ENCODE peak calls at places on chromosomes 5 and 9, in six cellular contexts. U is A549, R is ovary, H is transverse colon, K is sigmoid colon, Y is tibial nerve. X is an unnamed sample.

GRCh38 chr9:98873535-98874432 is 66.3 kb downstream of the GALNT12 start:
- DNase-seq in R (peak; percentile 59), H (no peak), U (no peak), Y (no peak), K (no peak), X (no peak)

GRCh38 chr9:115069771-115070170 is 48.2 kb downstream of the TNC start:
- DNase-seq in R (no peak), H (no peak), K (no peak), U (no peak), Y (no peak), X (no peak)

GRCh38 chr9:4937436-4937835 is 47.6 kb upstream of the JAK2 start:
- DNase-seq in Y (no peak), K (no peak), H (no peak), R (no peak), U (no peak), X (no peak)

GRCh38 chr5:154646841-154647759 is 108.1 kb upstream of the LARP1 start:
- DNase-seq in K (peak; percentile 72), R (peak; percentile 31), U (no peak), H (peak; percentile 78), Y (no peak), X (peak; percentile 70)

GRCh38 chr5:154405078-154405792 is 40.6 kb upstream of the SAP30L start:
- DNase-seq in K (peak; percentile 90), U (peak; percentile 93), H (peak; percentile 83), R (peak; percentile 88), Y (peak; percentile 76), X (peak; percentile 87)

GRCh38 chr5:128532127-128532526 is 5.9 kb downstream of the FBN2 start:
- DNase-seq in R (no peak), K (no peak), U (no peak), Y (no peak), H (no peak), X (no peak)

GRCh38 chr5:173050791-173051190 is 5.4 kb upstream of the CREBRF start:
- DNase-seq in H (no peak), U (no peak), K (no peak), R (no peak), Y (no peak), X (no peak)

GRCh38 chr5:68376931-68377330 is 161.4 kb downstream of the PIK3R1 start:
- DNase-seq in H (no peak), U (no peak), K (no peak), Y (no peak), R (no peak), X (no peak)

GRCh38 chr9:127942152-127943010 is 4.7 kb upstream of the DPM2 start:
- DNase-seq in R (peak; percentile 77), U (peak; percentile 63), K (peak; percentile 91), Y (no peak), H (peak; percentile 63), X (peak; percentile 90)

GRCh38 chr5:158117467-158118165 is 258.7 kb upstream of the CLINT1 start:
- DNase-seq in Y (peak; percentile 21), K (no peak), U (no peak), R (no peak), H (no peak), X (no peak)

GRCh38 chr5:147407094-147407681 is 102.7 kb downstream of the DPYSL3 start:
- DNase-seq in K (no peak), U (no peak), R (no peak), Y (no peak), H (no peak), X (no peak)

GRCh38 chr5:1983919-1984695 is 101.4 kb upstream of the IRX4 start:
- DNase-seq in R (no peak), Y (no peak), K (no peak), H (no peak), U (no peak), X (no peak)

GRCh38 chr9:92186631-92187030 is 71.4 kb upstream of the SPTLC1 start:
- DNase-seq in U (no peak), R (no peak), H (no peak), Y (no peak), K (no peak), X (no peak)

GRCh38 chr5:124065508-124065907 is 553.5 kb downstream of the CSNK1G3 start:
- DNase-seq in Y (no peak), U (no peak), H (no peak), R (no peak), K (no peak), X (no peak)

GRCh38 chr9:79524266-79524665 is 47.5 kb upstream of the TLE4 start:
- DNase-seq in H (no peak), K (no peak), Y (no peak), R (no peak), U (no peak), X (no peak)

GRCh38 chr9:76459691-76460635 is 981 bp downstream of the GCNT1 start:
- DNase-seq in H (peak; percentile 59), U (peak; percentile 33), Y (no peak), R (peak; percentile 23), K (no peak), X (peak; percentile 56)
- TF ChIP-seq CTCF in H (peak; percentile 20), U (no peak), Y (no peak), R (no peak), K (no peak), X (no peak)

DNA sequence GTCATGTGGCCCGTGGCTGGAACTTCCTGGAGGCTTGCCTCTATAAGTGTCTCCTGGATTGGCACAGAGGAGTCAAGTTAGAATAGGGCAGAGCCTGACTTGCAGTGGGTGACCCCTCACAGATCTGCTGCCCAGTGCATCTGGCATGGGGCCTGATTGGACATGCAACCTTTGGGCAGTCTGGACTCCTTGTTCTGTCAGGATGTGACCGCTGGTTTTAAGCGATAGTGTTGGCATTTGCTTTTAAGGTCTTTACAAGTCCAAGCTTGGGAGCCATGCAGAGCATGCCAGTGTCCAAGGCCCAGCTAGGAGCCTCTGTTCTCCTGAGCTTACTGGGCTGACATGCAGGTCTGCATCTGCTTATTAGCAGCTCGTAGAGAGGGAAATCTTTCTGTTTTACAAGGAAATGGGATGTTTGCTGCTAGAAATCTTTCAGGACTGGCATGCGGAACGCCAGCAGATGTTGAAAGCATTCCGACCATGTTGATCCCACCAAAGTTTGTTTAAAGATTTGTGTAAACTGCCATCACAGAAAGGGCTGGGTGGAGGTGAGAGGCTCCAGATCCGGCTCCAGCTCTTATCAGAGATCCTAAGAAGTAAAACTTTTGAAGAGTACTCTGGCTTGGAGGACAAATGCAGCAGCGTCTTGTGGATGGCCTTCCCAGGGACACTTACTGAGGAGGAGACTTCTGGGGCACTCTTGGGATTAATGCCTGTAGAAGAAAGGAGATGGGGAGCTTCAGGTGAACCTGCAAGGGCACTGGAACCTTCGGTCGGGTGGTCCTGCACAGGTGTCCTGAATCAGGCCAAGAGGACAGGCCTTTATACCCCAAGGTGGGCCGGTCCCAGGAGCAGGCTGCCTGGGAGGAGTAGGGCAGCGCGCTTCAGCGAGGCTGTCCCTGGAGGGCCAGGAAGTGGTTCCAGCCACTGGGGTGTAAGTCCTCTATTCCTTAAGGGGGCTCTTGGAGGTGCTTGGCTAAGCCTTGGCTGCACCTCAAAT is 27.6 kb downstream of the GADD45G start:
- DNase-seq in H (no peak), K (no peak), Y (no peak), U (no peak), R (no peak), X (no peak)
- H3K27ac ChIP-seq in H (no peak overlapping the region), K (no peak overlapping the region), Y (no peak overlapping the region), U (no peak overlapping the region), R (no peak overlapping the region), X (peak overlapping the region; percentile 66)

GRCh38 chr9:126151671-126152050 is 175.0 kb upstream of the MVB12B start:
- DNase-seq in U (no peak), K (no peak), H (peak; percentile 21), Y (no peak), R (no peak), X (peak; percentile 49)

GRCh38 chr9:126149661-126150060 is 177.0 kb upstream of the MVB12B start:
- DNase-seq in U (no peak), K (no peak), Y (no peak), H (no peak), R (no peak), X (peak; percentile 15)

GRCh38 chr9:126152622-126153362 is 173.8 kb upstream of the MVB12B start:
- DNase-seq in Y (no peak), R (no peak), K (no peak), H (no peak), U (no peak), X (no peak)

GRCh38 chr9:126150411-126151030 is 176.1 kb upstream of the MVB12B start:
- DNase-seq in U (no peak), H (no peak), Y (no peak), K (no peak), R (no peak), X (no peak)

DNA sequence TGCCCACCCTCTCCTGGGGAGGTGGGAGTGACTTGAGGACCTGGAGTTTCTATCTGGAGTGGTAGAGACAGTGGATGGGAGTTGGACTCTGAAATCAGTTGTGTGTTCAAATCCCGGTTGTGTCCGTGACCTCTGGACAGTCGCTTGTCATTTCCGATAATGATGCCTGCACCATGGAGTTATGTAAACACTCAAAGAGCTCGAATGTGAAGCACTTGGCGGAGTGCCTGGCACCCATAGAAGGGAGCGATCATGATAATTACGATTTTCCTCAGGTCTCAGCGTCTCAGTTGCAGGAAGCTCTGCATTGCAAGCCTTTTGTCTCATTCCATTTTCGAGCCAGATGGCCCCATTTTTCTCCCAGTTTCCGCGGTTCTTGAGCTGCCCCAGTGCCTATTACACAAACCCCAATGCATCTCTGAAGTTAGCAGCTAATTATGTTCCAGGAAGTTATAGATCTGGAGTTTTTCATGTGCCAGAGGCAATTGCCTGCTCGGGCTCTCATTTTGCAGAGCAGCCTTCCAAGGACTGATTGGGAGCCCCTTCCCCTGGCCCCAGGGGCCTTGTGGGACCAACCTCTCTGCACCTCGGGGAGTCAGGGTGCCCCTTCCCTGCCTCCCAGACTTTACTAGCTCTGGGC is 175.5 kb upstream of the MVB12B start:
- DNase-seq in K (no peak), Y (no peak), U (no peak), H (peak; percentile 51), R (no peak), X (no peak)
- TF ChIP-seq EP300 in K (no peak), Y (no peak), U (no peak), H (no peak), R (no peak), X (no peak)

GRCh38 chr5:88734191-88734640 is 148.8 kb downstream of the MEF2C start:
- DNase-seq in K (no peak), U (no peak), Y (no peak), H (peak; percentile 36), R (no peak), X (no peak)

GRCh38 chr5:88727705-88728313 is 155.2 kb downstream of the MEF2C start:
- DNase-seq in K (no peak), U (no peak), H (no peak), R (no peak), Y (no peak), X (no peak)

GRCh38 chr5:88732181-88732633 is 150.8 kb downstream of the MEF2C start:
- DNase-seq in Y (peak; percentile 26), K (peak; percentile 69), R (no peak), U (no peak), H (peak; percentile 43), X (peak; percentile 53)

GRCh38 chr5:88732862-88733261 is 150.1 kb downstream of the MEF2C start:
- DNase-seq in Y (no peak), K (no peak), R (no peak), H (no peak), U (no peak), X (no peak)

GRCh38 chr5:88729476-88730182 is 153.4 kb downstream of the MEF2C start:
- DNase-seq in H (peak; percentile 77), K (peak; percentile 83), U (peak; percentile 13), R (peak; percentile 52), Y (peak; percentile 73), X (peak; percentile 62)
- TF ChIP-seq CTCF in H (peak; percentile 75), K (peak; percentile 64), U (peak; percentile 87), R (peak; percentile 80), Y (peak; percentile 59), X (peak; percentile 83)